ENCODE peak calls at places on chromosomes 2 and 18, in four cellular contexts. L is fibroblast of mammary gland, C is GM12865, W is AG09309. B is an unnamed sample.

GRCh38 chr2:38722271-38723115 is 28.7 kb downstream of the SRSF7 start:
- DNase-seq in L (no peak), C (peak; percentile 71), W (no peak), B (no peak)

GRCh38 chr2:217711236-217711635 is 291.6 kb downstream of the TNS1 start:
- DNase-seq in L (no peak), C (no peak), W (no peak), B (no peak)

GRCh38 chr2:42964444-42965081 is 172.2 kb upstream of the HAAO start:
- DNase-seq in L (peak; percentile 97), C (no peak), W (peak; percentile 71), B (peak; percentile 85)

GRCh38 chr2:241184901-241185300 is 3.6 kb upstream of the ANO7 start:
- DNase-seq in L (no peak), C (no peak), W (no peak), B (no peak)

GRCh38 chr2:20542761-20543578 is 96.1 kb downstream of the RHOB start:
- DNase-seq in L (peak; percentile 74), C (no peak), W (no peak), B (no peak)

GRCh38 chr2:28047698-28048097 is 157.2 kb downstream of the BABAM2 start:
- DNase-seq in L (peak; percentile 79), C (no peak), W (peak; percentile 71), B (peak; percentile 64)

GRCh38 chr2:161729-162128 is 102.1 kb downstream of the SH3YL1 start:
- DNase-seq in L (no peak), C (no peak), W (no peak), B (no peak)

GRCh38 chr2:181411105-181411849 is 45.9 kb upstream of the ITGA4 start:
- DNase-seq in L (no peak), C (peak; percentile 86), W (no peak), B (no peak)

GRCh38 chr2:169136885-169137534 is 67.6 kb downstream of the DHRS9 start:
- DNase-seq in L (no peak), C (no peak), W (no peak), B (peak; percentile 23)

GRCh38 chr2:164933751-164934189 is 21.6 kb downstream of the SLC38A11 start:
- DNase-seq in L (no peak), C (no peak), W (no peak), B (no peak)

GRCh38 chr18:75456277-75456676 is 28.8 kb upstream of the SMIM21 start:
- DNase-seq in L (peak; percentile 25), C (no peak), W (no peak), B (no peak)

GRCh38 chr2:129758461-129759185 is 220.8 kb upstream of the RAB6C start:
- DNase-seq in L (no peak), C (peak; percentile 7), W (no peak), B (no peak)

GRCh38 chr18:74524097-74524496 is 10.2 kb upstream of the CNDP1 start:
- DNase-seq in L (no peak), C (no peak), W (no peak), B (no peak)

GRCh38 chr2:38750011-38750792 is 959 bp downstream of the SRSF7 start:
- DNase-seq in L (peak; percentile 25), C (peak; percentile 57), W (no peak), B (peak; percentile 30)

GRCh38 chr2:179096090-179096489 is 46.2 kb upstream of the CCDC141 start:
- DNase-seq in L (no peak), C (peak; percentile 79), W (no peak), B (peak; percentile 30)

GRCh38 chr2:105450495-105450894 is 51.6 kb upstream of the FHL2 start:
- DNase-seq in L (no peak), C (no peak), W (no peak), B (no peak)

GRCh38 chr2:105451571-105452140 is 52.8 kb upstream of the FHL2 start:
- DNase-seq in L (peak; percentile 43), C (no peak), W (no peak), B (no peak)

GRCh38 chr2:105458076-105458475 is 59.2 kb upstream of the FHL2 start:
- DNase-seq in L (no peak), C (no peak), W (no peak), B (no peak)

GRCh38 chr2:105455488-105455991 is 56.7 kb upstream of the FHL2 start:
- DNase-seq in L (peak; percentile 99), C (no peak), W (peak; percentile 99), B (peak; percentile 99)

DNA sequence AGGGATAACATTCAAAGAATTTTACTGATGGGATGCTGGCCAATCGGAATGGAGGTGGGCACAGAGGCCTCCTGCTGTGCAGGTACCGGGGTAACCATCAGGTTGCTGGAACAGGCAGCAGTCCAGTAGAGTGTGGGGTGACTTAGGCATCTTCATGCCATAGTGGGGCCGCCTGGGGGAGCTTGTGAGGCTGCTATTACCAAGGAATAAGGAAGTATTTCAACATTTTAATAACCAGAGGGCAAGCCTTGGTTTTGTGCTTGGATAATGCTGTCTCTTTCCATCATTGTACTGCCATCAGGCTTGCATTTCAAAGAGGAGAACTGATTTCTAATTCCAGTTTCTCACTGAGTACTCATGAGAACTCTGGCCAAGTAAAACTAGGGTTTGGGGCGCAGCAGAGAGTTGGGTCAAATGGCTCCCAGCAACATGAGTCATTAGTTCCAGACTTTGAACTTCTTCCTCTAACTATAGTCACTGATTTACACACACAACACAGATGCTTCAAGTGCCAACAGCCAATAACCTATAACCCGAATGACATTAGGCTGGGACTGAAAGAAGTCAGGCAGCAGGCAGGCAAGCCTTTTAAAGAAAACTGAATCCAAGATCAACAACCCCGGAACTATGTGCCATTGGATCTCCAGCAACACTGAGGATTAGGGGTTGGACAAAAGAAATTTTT is 56.1 kb upstream of the FHL2 start:
- DNase-seq in L (peak; percentile 97), C (peak; percentile 33), W (peak; percentile 80), B (peak; percentile 89)
- TF ChIP-seq CTCF in L (peak; percentile 55), C (peak; percentile 27), W (peak; percentile 65), B (peak; percentile 71)

GRCh38 chr18:21191596-21192307 is 50.3 kb upstream of the GREB1L start:
- DNase-seq in L (peak; percentile 73), C (peak; percentile 52), W (peak; percentile 27), B (peak; percentile 34)

GRCh38 chr18:21196426-21196825 is 45.6 kb upstream of the GREB1L start:
- DNase-seq in L (no peak), C (no peak), W (no peak), B (no peak)

GRCh38 chr18:21192308-21192624 is 49.8 kb upstream of the GREB1L start:
- DNase-seq in L (no peak), C (no peak), W (no peak), B (no peak)

DNA sequence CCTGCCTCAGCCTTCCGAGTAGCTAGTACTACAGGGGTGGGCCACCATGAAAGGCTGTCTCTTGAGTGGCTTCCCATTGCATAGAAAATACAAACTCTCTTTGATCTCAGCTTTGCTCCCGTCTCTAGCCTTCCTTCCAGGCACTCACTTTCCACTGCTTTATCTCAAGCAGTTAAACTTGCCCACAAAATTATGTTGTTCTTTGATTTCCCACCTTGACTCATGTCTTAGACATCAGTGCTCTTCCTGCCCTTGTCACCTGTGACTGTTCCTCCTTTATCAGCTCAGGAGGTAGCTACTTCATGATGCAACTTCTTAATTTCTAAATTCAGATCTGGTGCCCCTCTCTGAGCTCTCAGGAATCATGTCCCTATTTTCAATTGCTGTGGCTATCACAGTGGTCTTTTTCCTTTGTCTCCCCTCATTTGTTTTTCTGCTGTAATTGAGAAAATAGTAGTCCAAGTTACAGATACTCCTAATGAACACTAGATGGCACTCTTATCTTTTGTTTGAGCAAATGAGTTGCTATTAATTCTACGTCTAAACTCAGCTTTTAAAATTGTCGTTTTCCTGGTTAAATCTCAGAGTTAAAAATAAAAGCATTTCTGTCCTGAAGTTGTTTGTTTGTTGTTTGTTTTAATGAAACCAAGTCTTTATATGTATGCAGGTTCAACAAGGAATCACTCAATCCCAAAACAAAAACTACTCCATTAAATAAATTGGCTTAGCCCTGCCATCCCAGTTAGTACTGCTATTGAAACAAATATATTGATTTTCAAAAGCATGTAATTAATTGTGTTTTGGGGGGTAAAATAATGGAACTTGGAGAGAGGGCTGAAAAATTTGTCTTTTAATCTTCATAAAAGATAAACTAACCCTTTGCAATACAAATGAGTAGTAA is 46.9 kb upstream of the GREB1L start:
- DNase-seq in L (peak; percentile 67), C (peak; percentile 32), W (peak; percentile 13), B (peak; percentile 58)
- TF ChIP-seq CTCF in L (peak; percentile 66), C (peak; percentile 53), W (peak; percentile 50), B (peak; percentile 66)

GRCh38 chr18:43314931-43315330 is 37.6 kb upstream of the SYT4 start:
- DNase-seq in L (no peak), C (no peak), W (no peak), B (no peak)

GRCh38 chr18:43312891-43313290 is 35.6 kb upstream of the SYT4 start:
- DNase-seq in L (peak; percentile 30), C (no peak), W (no peak), B (peak; percentile 41)
- TF ChIP-seq CTCF in L (no peak), C (no peak), W (no peak), B (no peak)

DNA sequence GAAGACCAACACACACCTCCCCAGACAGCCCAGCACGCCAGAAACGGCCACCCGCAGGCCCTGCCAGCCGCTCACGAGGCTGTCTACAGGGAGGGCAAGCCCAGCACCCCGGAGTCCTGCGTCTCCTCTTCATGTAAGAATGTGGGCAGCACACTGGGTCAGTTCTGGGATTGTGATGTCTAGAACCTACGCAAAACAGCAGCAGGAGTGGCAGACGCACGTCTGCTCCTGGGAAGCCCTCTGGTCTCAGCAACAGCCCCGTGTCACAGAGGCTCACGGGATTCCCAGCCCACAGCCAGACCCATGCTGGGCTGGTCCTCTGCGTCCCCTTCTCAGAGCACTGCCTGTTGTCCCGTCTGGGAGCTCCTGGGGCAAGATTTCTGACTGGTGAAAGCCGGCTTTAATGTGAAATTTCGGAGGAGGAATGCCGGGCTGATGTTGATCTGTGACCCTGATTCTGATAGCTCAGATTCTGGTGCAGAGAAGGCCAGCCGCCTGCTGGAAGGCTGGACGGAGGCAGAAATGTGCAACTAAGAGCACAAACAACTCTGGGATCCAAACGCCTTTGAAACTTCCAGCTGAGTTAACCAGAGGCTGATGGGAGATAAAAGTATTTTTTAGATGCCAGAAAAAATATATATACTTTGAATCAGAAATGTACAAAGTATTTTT is 39.6 kb upstream of the B3GNT7 start:
- DNase-seq in L (no peak), C (no peak), W (no peak), B (no peak)
- TF ChIP-seq CTCF in L (no peak), C (no peak), W (no peak), B (no peak)

GRCh38 chr18:58176915-58177717 is 133.1 kb downstream of the NEDD4L start:
- DNase-seq in L (peak; percentile 94), C (no peak), W (peak; percentile 75), B (peak; percentile 81)

GRCh38 chr18:58172031-58172430 is 128.0 kb downstream of the NEDD4L start:
- DNase-seq in L (no peak), C (no peak), W (no peak), B (no peak)

GRCh38 chr18:58177886-58178470 is 134.0 kb downstream of the NEDD4L start:
- DNase-seq in L (no peak), C (no peak), W (no peak), B (no peak)

GRCh38 chr18:58174285-58174684 is 130.3 kb downstream of the NEDD4L start:
- DNase-seq in L (no peak), C (no peak), W (no peak), B (no peak)

DNA sequence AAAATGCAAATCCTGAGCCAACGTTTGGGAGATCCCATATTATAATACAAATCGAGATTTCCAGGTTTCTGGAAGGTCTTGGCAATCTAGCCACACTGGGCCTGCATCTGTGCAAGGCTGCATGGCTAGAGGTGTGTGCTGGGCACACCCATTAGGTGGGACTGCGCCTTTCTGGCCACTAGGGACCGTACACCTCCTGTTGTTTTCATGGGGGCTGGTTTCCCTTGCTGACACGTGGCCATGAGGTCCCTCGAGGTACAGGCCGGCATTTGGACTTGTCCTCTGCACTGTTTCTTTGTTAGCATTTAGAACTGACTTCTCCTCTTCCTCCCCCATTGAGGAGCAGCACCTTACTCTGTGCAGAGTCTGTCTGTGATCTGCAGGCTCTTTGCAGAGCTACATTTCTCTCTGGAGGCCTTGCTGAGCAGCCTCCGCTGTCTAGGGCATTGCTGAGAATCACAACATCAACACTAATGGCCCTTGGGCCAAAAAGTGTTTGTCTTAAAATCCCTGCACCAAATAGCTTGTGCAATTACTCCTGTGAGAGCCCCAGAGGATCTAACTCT is 131.2 kb downstream of the NEDD4L start:
- DNase-seq in L (no peak), C (peak; percentile 15), W (no peak), B (no peak)
- TF ChIP-seq CTCF in L (no peak), C (peak; percentile 24), W (no peak), B (no peak)

GRCh38 chr2:222582931-222583330 is 73.0 kb downstream of the FARSB start:
- DNase-seq in L (peak; percentile 18), C (peak; percentile 21), W (no peak), B (no peak)
- TF ChIP-seq CTCF in L (peak; percentile 29), C (no peak), W (peak; percentile 8), B (peak; percentile 9)

B was measured in mammary epithelial cell.